ENCODE peak calls at places on chromosomes 7 and 10, in six cellular contexts. G is neuronal stem cell, I is cardiac fibroblast, T is AG08396, D is Ammon's horn, F is CMK. E is an unnamed sample.

GRCh38 chr10:77226871-77227557 is 410.6 kb downstream of the KCNMA1 start:
- DNase-seq in G (no peak), I (no peak), T (no peak), D (no peak), F (no peak), E (no peak)

GRCh38 chr7:28354601-28355062 is 57.7 kb upstream of the CREB5 start:
- DNase-seq in G (no peak), I (peak), T (peak), D (no peak), F (no peak), E (peak)

GRCh38 chr7:66145404-66145843 is 30.8 kb downstream of the CRCP start:
- DNase-seq in G (no peak), I (peak), T (peak), D (no peak), F (no peak), E (no peak)

GRCh38 chr10:87635498-87636312 is 24.0 kb upstream of the PAPSS2 start:
- DNase-seq in G (no peak), I (peak), T (no peak), D (no peak), F (no peak), E (peak)

GRCh38 chr10:132185601-132186487 is 904 bp upstream of the DPYSL4 start:
- DNase-seq in G (peak), I (peak), T (peak), D (no peak), F (no peak), E (peak)

GRCh38 chr7:127782550-127783266 is 130.7 kb downstream of the SND1 start:
- DNase-seq in G (no peak), I (peak), T (peak), D (peak), F (no peak), E (no peak)

GRCh38 chr10:70588255-70588654 is 14.3 kb downstream of the PRF1 start:
- DNase-seq in G (no peak), I (no peak), T (no peak), D (no peak), F (no peak), E (no peak)

GRCh38 chr7:123126171-123126570 is 73.6 kb downstream of the SLC13A1 start:
- DNase-seq in G (no peak), I (no peak), T (no peak), D (no peak), F (no peak), E (no peak)

GRCh38 chr10:6255548-6256061 is 52.9 kb downstream of the PFKFB3 start:
- DNase-seq in G (no peak), I (no peak), T (no peak), D (no peak), F (no peak), E (no peak)

GRCh38 chr10:95524358-95525032 is 36.7 kb downstream of the SORBS1 start:
- DNase-seq in G (no peak), I (no peak), T (no peak), D (no peak), F (no peak), E (no peak)

GRCh38 chr7:33130184-33130583 is 820 bp downstream of the BBS9 start:
- DNase-seq in G (no peak), I (peak), T (peak), D (no peak), F (no peak), E (no peak)

GRCh38 chr7:28466341-28466740 is 54.0 kb downstream of the CREB5 start:
- DNase-seq in G (no peak), I (no peak), T (no peak), D (no peak), F (no peak), E (no peak)

GRCh38 chr7:5523052-5523711 is 99.5 kb upstream of the TNRC18 start:
- DNase-seq in G (no peak), I (peak), T (no peak), D (no peak), F (no peak), E (peak)

GRCh38 chr10:59709472-59710125 is at the start of gene SLC16A9:
- DNase-seq in G (peak), I (peak), T (peak), D (peak), F (peak), E (peak)

GRCh38 chr10:13882112-13882711 is 295.4 kb downstream of the PRPF18 start:
- DNase-seq in G (peak), I (peak), T (peak), D (peak), F (no peak), E (peak)

GRCh38 chr10:33552290-33552689 is 217.8 kb upstream of the NRP1 start:
- DNase-seq in G (no peak), I (no peak), T (no peak), D (no peak), F (no peak), E (no peak)

E was measured in SW480.